ENCODE peak calls at places on chromosomes 1 and 21, in six cellular contexts. One of them, this sample, is unnamed.

GRCh38 chr1:204777591-204777990 is 92.1 kb upstream of the LRRN2 start:
- DNase-seq in M059J: peak
- DNase-seq in COR-L47: no peak
- DNase-seq in WTC11: no peak
- DNase-seq in hepatic stellate cell: no peak
- DNase-seq in H54: no peak
- DNase-seq in this sample: no peak

GRCh38 chr1:241518447-241519307 is 878 bp downstream of the FH start:
- DNase-seq in M059J: peak
- DNase-seq in COR-L47: no peak
- DNase-seq in WTC11: no peak
- DNase-seq in H54: no peak
- DNase-seq in hepatic stellate cell: no peak
- DNase-seq in this sample: peak

GRCh38 chr1:99700020-99700419 is 54.1 kb downstream of the PALMD start:
- DNase-seq in COR-L47: no peak
- DNase-seq in WTC11: no peak
- DNase-seq in H54: no peak
- DNase-seq in hepatic stellate cell: no peak
- DNase-seq in M059J: no peak
- DNase-seq in this sample: no peak

GRCh38 chr1:235275223-235275622 is 52.8 kb downstream of the ARID4B start:
- DNase-seq in hepatic stellate cell: no peak
- DNase-seq in COR-L47: no peak
- DNase-seq in WTC11: no peak
- DNase-seq in M059J: no peak
- DNase-seq in H54: no peak
- DNase-seq in this sample: no peak

GRCh38 chr21:14545906-14546480 is at the start of gene SAMSN1:
- DNase-seq in COR-L47: no peak
- DNase-seq in H54: no peak
- DNase-seq in M059J: no peak
- DNase-seq in WTC11: no peak
- DNase-seq in hepatic stellate cell: no peak
- DNase-seq in this sample: peak

GRCh38 chr1:3907031-3907534 is 7.0 kb upstream of the C1orf174 start:
- DNase-seq in H54: no peak
- DNase-seq in hepatic stellate cell: no peak
- DNase-seq in WTC11: no peak
- DNase-seq in COR-L47: no peak
- DNase-seq in M059J: no peak
- DNase-seq in this sample: peak

GRCh38 chr1:9867408-9868243 is 42.4 kb downstream of the CTNNBIP1 start:
- DNase-seq in H54: peak
- DNase-seq in WTC11: peak
- DNase-seq in hepatic stellate cell: peak
- DNase-seq in COR-L47: peak
- DNase-seq in M059J: peak
- DNase-seq in this sample: peak

GRCh38 chr1:212918751-212919150 is 31.6 kb upstream of the VASH2 start:
- DNase-seq in hepatic stellate cell: no peak
- DNase-seq in WTC11: no peak
- DNase-seq in COR-L47: no peak
- DNase-seq in M059J: no peak
- DNase-seq in H54: no peak
- DNase-seq in this sample: no peak

GRCh38 chr1:7509593-7509992 is 261.5 kb upstream of the VAMP3 start:
- DNase-seq in COR-L47: no peak
- DNase-seq in hepatic stellate cell: no peak
- DNase-seq in M059J: peak
- DNase-seq in H54: no peak
- DNase-seq in WTC11: no peak
- DNase-seq in this sample: no peak

GRCh38 chr21:36511484-36512227 is 31.7 kb upstream of the CLDN14 start:
- DNase-seq in COR-L47: no peak
- DNase-seq in H54: no peak
- DNase-seq in hepatic stellate cell: no peak
- DNase-seq in WTC11: no peak
- DNase-seq in M059J: no peak
- DNase-seq in this sample: no peak

GRCh38 chr1:169426174-169426716 is 1.0 kb downstream of the CCDC181 start:
- DNase-seq in COR-L47: no peak
- DNase-seq in M059J: no peak
- DNase-seq in WTC11: no peak
- DNase-seq in hepatic stellate cell: no peak
- DNase-seq in H54: no peak
- DNase-seq in this sample: no peak

This sample was measured in PC-3.